ENCODE peak calls at places on chromosome 6, in nine cellular contexts. Q, B, M, H, C, R, G, T and L are unnamed samples.

GRCh38 chr6:156782691-156783320 is 5.6 kb downstream of the ARID1B start:
- DNase-seq in Q (no peak), B (peak), M (no peak), H (peak), C (no peak), R (no peak), G (no peak), T (no peak), L (no peak)

GRCh38 chr6:167485186-167485978 is 160.5 kb downstream of the TTLL2 start:
- DNase-seq in Q (peak), B (peak), M (peak), H (peak), C (no peak), R (no peak), G (no peak), T (no peak), L (no peak)

GRCh38 chr6:151096691-151097090 is 143.1 kb upstream of the AKAP12 start:
- DNase-seq in Q (no peak), B (no peak), M (peak), H (peak), C (no peak), R (no peak), G (no peak), T (no peak), L (no peak)

GRCh38 chr6:139256087-139256486 is 35.7 kb downstream of the TXLNB start:
- DNase-seq in Q (no peak), B (peak), M (peak), H (peak), C (no peak), R (peak), G (no peak), T (no peak), L (no peak)

GRCh38 chr6:30813623-30814136 is 69.3 kb upstream of the IER3 start:
- DNase-seq in Q (no peak), B (no peak), M (no peak), H (peak), C (no peak), R (no peak), G (no peak), T (no peak), L (no peak)

GRCh38 chr6:22536111-22536510 is 33.3 kb upstream of the HDGFL1 start:
- DNase-seq in Q (no peak), B (no peak), M (no peak), H (no peak), C (no peak), R (no peak), G (no peak), T (no peak), L (no peak)

GRCh38 chr6:39887692-39888450 is 46.4 kb downstream of the MOCS1 start:
- DNase-seq in Q (no peak), B (peak), M (peak), H (peak), C (peak), R (peak), G (no peak), T (no peak), L (no peak)

GRCh38 chr6:80223743-80224212 is 117.3 kb downstream of the BCKDHB start:
- DNase-seq in Q (no peak), B (peak), M (peak), H (peak), C (no peak), R (no peak), G (no peak), T (no peak), L (no peak)

GRCh38 chr6:169452117-169452868 is 198.6 kb upstream of the THBS2 start:
- DNase-seq in Q (no peak), B (peak), M (peak), H (peak), C (no peak), R (peak), G (peak), T (no peak), L (no peak)

GRCh38 chr6:91132461-91132860 is 545.6 kb upstream of the MAP3K7 start:
- DNase-seq in Q (no peak), B (no peak), M (peak), H (peak), C (no peak), R (no peak), G (no peak), T (no peak), L (no peak)

GRCh38 chr6:137832110-137832509 is 34.9 kb upstream of the TNFAIP3 start:
- DNase-seq in Q (no peak), B (peak), M (peak), H (peak), C (no peak), R (no peak), G (no peak), T (no peak), L (no peak)

GRCh38 chr6:34859951-34860350 is 27.9 kb downstream of the TAF11 start:
- DNase-seq in Q (no peak), B (no peak), M (no peak), H (no peak), C (no peak), R (no peak), G (no peak), T (no peak), L (no peak)

GRCh38 chr6:20575691-20576451 is 41.6 kb downstream of the CDKAL1 start:
- DNase-seq in Q (no peak), B (no peak), M (no peak), H (no peak), C (no peak), R (no peak), G (no peak), T (no peak), L (no peak)

GRCh38 chr6:42407379-42407778 is 44.3 kb downstream of the TRERF1 start:
- DNase-seq in Q (no peak), B (peak), M (peak), H (peak), C (no peak), R (no peak), G (no peak), T (no peak), L (no peak)

GRCh38 chr6:20827798-20828197 is 293.5 kb downstream of the CDKAL1 start:
- DNase-seq in Q (no peak), B (peak), M (peak), H (peak), C (no peak), R (no peak), G (no peak), T (no peak), L (no peak)

GRCh38 chr6:145137425-145137824 is 597.9 kb downstream of the EPM2A start:
- DNase-seq in Q (no peak), B (peak), M (no peak), H (peak), C (no peak), R (no peak), G (no peak), T (no peak), L (no peak)

GRCh38 chr6:148192310-148192709 is 150.3 kb upstream of the SASH1 start:
- DNase-seq in Q (no peak), B (peak), M (peak), H (peak), C (no peak), R (no peak), G (no peak), T (no peak), L (no peak)

GRCh38 chr6:149440735-149441662 is 40.9 kb downstream of the SUMO4 start:
- DNase-seq in Q (no peak), B (no peak), M (peak), H (peak), C (no peak), R (no peak), G (no peak), T (no peak), L (no peak)